ENCODE peak calls at places on chromosome 15, in nine cellular contexts. Y, R, D, O, C, X, Z, P and V are unnamed samples.

GRCh38 chr15:91517491-91518200 is 335.9 kb upstream of the SLCO3A1 start:
- DNase-seq in Y (peak; percentile 24), R (no peak), D (no peak), O (no peak), C (peak; percentile 41), X (peak; percentile 34), Z (no peak), P (no peak), V (no peak)

GRCh38 chr15:81809543-81809942 is 236.3 kb downstream of the MEX3B start:
- DNase-seq in Y (peak; percentile 2), R (peak; percentile 5), D (no peak), O (no peak), C (no peak), X (peak; percentile 7), Z (no peak), P (no peak), V (no peak)

GRCh38 chr15:101051291-101052030 is 132.3 kb downstream of the LRRK1 start:
- DNase-seq in Y (no peak), R (no peak), D (no peak), O (no peak), C (no peak), X (no peak), Z (peak; percentile 11), P (no peak), V (no peak)

GRCh38 chr15:88900309-88900981 is 5.1 kb upstream of the HAPLN3 start:
- DNase-seq in Y (peak; percentile 84), R (no peak), D (no peak), O (no peak), C (peak; percentile 59), X (peak; percentile 33), Z (no peak), P (no peak), V (peak; percentile 48)

GRCh38 chr15:35289029-35289617 is 204.0 kb upstream of the NANOGP8 start:
- DNase-seq in Y (peak; percentile 54), R (peak; percentile 83), D (no peak), O (peak; percentile 25), C (peak; percentile 64), X (peak; percentile 85), Z (no peak), P (no peak), V (peak; percentile 81)

GRCh38 chr15:87877114-87877810 is 379.3 kb downstream of the NTRK3 start:
- DNase-seq in Y (peak; percentile 86), R (peak; percentile 83), D (no peak), O (no peak), C (no peak), X (peak; percentile 87), Z (no peak), P (no peak), V (no peak)

GRCh38 chr15:91465086-91465485 is 365.0 kb downstream of the SV2B start:
- DNase-seq in Y (no peak), R (no peak), D (no peak), O (no peak), C (peak; percentile 14), X (no peak), Z (no peak), P (no peak), V (no peak)

GRCh38 chr15:34772312-34772711 is 17.5 kb upstream of the GJD2 start:
- DNase-seq in Y (no peak), R (no peak), D (no peak), O (no peak), C (no peak), X (no peak), Z (no peak), P (no peak), V (no peak)

GRCh38 chr15:69467636-69468035 is 15.0 kb downstream of the RPLP1 start:
- DNase-seq in Y (no peak), R (no peak), D (no peak), O (no peak), C (peak; percentile 50), X (no peak), Z (peak; percentile 55), P (no peak), V (no peak)

GRCh38 chr15:57684491-57685184 is 21.9 kb upstream of the POLR2M start:
- DNase-seq in Y (no peak), R (no peak), D (no peak), O (no peak), C (no peak), X (no peak), Z (no peak), P (no peak), V (no peak)

GRCh38 chr15:90716317-90716975 is 700 bp upstream of the BLM start:
- DNase-seq in Y (no peak), R (peak; percentile 23), D (no peak), O (no peak), C (no peak), X (peak; percentile 16), Z (no peak), P (no peak), V (no peak)

GRCh38 chr15:39227001-39227400 is 353.9 kb upstream of the THBS1 start:
- DNase-seq in Y (no peak), R (no peak), D (no peak), O (no peak), C (no peak), X (no peak), Z (no peak), P (no peak), V (no peak)

GRCh38 chr15:84944311-84944710 is 37.3 kb upstream of the PDE8A start:
- DNase-seq in Y (no peak), R (no peak), D (no peak), O (no peak), C (no peak), X (no peak), Z (no peak), P (no peak), V (no peak)

GRCh38 chr15:37695719-37696118 is 238.7 kb upstream of the TMCO5A start:
- DNase-seq in Y (peak; percentile 41), R (no peak), D (no peak), O (no peak), C (peak; percentile 9), X (peak; percentile 13), Z (no peak), P (no peak), V (peak; percentile 19)

GRCh38 chr15:66765478-66766281 is 63.6 kb downstream of the SMAD6 start:
- DNase-seq in Y (no peak), R (peak; percentile 42), D (no peak), O (no peak), C (peak; percentile 61), X (peak; percentile 35), Z (peak; percentile 66), P (no peak), V (no peak)

GRCh38 chr15:67574981-67575632 is 32.6 kb downstream of the MAP2K5 start:
- DNase-seq in Y (no peak), R (no peak), D (no peak), O (peak; percentile 39), C (no peak), X (no peak), Z (no peak), P (no peak), V (no peak)

GRCh38 chr15:101810905-101811304 is 1.1 kb upstream of the OR4F15 start:
- DNase-seq in Y (no peak), R (no peak), D (no peak), O (no peak), C (peak; percentile 20), X (peak; percentile 3), Z (no peak), P (no peak), V (no peak)

GRCh38 chr15:98076021-98076816 is 115.7 kb downstream of the ARRDC4 start:
- DNase-seq in Y (no peak), R (no peak), D (peak; percentile 22), O (no peak), C (peak; percentile 4), X (no peak), Z (no peak), P (no peak), V (no peak)

DNA sequence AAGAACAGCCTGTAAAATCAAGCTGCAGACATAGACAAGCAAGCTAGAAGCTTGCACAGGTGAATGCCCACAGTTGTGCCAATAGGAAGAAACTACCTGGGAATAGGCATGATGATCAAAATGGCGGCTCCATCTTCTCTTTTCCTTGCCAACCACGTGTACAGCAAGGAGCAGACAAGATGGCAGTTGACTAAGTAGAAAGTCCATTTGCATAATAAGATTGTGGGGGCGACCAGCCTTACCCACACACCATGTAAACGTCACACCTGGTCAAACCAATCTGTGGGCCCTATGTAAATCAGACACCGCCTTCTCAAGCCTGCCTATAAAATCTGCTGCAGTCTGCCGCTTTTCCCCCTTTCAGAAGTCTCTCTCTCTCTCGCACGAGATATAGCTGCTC is 25.1 kb upstream of the ANKRD34C start:
- DNase-seq in Y (no peak), R (no peak), D (no peak), O (no peak), C (no peak), X (no peak), Z (no peak), P (no peak), V (no peak)
- TF ChIP-seq CTCF in Y (no peak), R (no peak), D (no peak), O (no peak), C (no peak), X (no peak), Z (no peak), P (no peak), V (no peak)

GRCh38 chr15:41967506-41968206 is 4.7 kb downstream of the EHD4 start:
- DNase-seq in Y (peak; percentile 23), R (peak; percentile 57), D (no peak), O (no peak), C (peak; percentile 60), X (peak; percentile 73), Z (no peak), P (no peak), V (peak; percentile 51)
- TF ChIP-seq CTCF in Y (peak; percentile 5), R (no peak), D (no peak), O (no peak), C (no peak), X (no peak), Z (no peak), P (no peak), V (no peak)

GRCh38 chr15:43881944-43882343 is 55.1 kb downstream of the WDR76 start:
- DNase-seq in Y (no peak), R (no peak), D (no peak), O (no peak), C (no peak), X (no peak), Z (no peak), P (no peak), V (no peak)
- TF ChIP-seq CTCF in Y (peak; percentile 76), R (peak; percentile 49), D (no peak), O (peak; percentile 41), C (peak; percentile 63), X (peak; percentile 59), Z (peak; percentile 42), P (peak; percentile 83), V (peak; percentile 46)

GRCh38 chr15:51494411-51495314 is 127.9 kb downstream of the DMXL2 start:
- DNase-seq in Y (peak; percentile 60), R (peak; percentile 33), D (no peak), O (no peak), C (peak; percentile 90), X (peak; percentile 50), Z (no peak), P (no peak), V (no peak)

GRCh38 chr15:51497806-51498205 is 124.8 kb downstream of the DMXL2 start:
- DNase-seq in Y (peak; percentile 2), R (no peak), D (no peak), O (no peak), C (no peak), X (no peak), Z (no peak), P (no peak), V (no peak)

GRCh38 chr15:51493892-51494291 is 128.7 kb downstream of the DMXL2 start:
- DNase-seq in Y (no peak), R (peak; percentile 26), D (no peak), O (no peak), C (peak; percentile 38), X (peak; percentile 39), Z (no peak), P (no peak), V (no peak)

GRCh38 chr15:51503003-51503402 is 119.6 kb downstream of the DMXL2 start:
- DNase-seq in Y (no peak), R (no peak), D (no peak), O (no peak), C (no peak), X (no peak), Z (no peak), P (no peak), V (no peak)

GRCh38 chr15:51499379-51499976 is 123.1 kb downstream of the DMXL2 start:
- DNase-seq in Y (peak; percentile 35), R (peak; percentile 57), D (no peak), O (no peak), C (peak; percentile 67), X (peak; percentile 66), Z (no peak), P (peak; percentile 41), V (peak; percentile 33)
- TF ChIP-seq CTCF in Y (peak; percentile 71), R (peak; percentile 76), D (no peak), O (peak; percentile 53), C (peak; percentile 78), X (peak; percentile 74), Z (peak; percentile 26), P (peak; percentile 68), V (peak; percentile 62)